ENCODE peak calls at places on chromosomes 16 and 17, in ten cellular contexts. L is KBM-7; W is ovary; P is GM12891; O is endothelial cell; Y is activated naive CD4-positive, alpha-beta T cell treated with Interleukin-2 at 50 U/mL for 16 hours; N is choroid plexus epithelial cell; B is neural crest cell; V is Karpas-422; M is amniotic stem cell. H is an unnamed sample.

GRCh38 chr17:876272-876671 is 94.1 kb downstream of the MRM3 start:
- DNase-seq in L (peak), W (no peak), P (no peak), O (no peak), Y (no peak), N (no peak), B (no peak), V (peak), M (no peak), H (no peak)

GRCh38 chr17:81720267-81721071 is 8.4 kb downstream of the SLC25A10 start:
- DNase-seq in L (no peak), W (peak), P (no peak), O (no peak), Y (no peak), N (no peak), B (no peak), V (no peak), M (no peak), H (no peak)

GRCh38 chr17:3019761-3020160 is 43.6 kb downstream of the OR1D5 start:
- DNase-seq in L (no peak), W (no peak), P (no peak), O (no peak), Y (no peak), N (no peak), B (no peak), V (no peak), M (no peak), H (no peak)

GRCh38 chr17:78563189-78564145 is 13.7 kb downstream of the DNAH17 start:
- DNase-seq in L (peak), W (no peak), P (no peak), O (no peak), Y (no peak), N (no peak), B (no peak), V (no peak), M (no peak), H (no peak)

GRCh38 chr16:23408242-23409201 is 44.5 kb downstream of the COG7 start:
- DNase-seq in L (no peak), W (no peak), P (no peak), O (no peak), Y (no peak), N (peak), B (no peak), V (no peak), M (no peak), H (no peak)

GRCh38 chr17:42414782-42415409 is 8.2 kb downstream of the CAVIN1 start:
- DNase-seq in L (peak), W (no peak), P (no peak), O (no peak), Y (peak), N (no peak), B (no peak), V (peak), M (no peak), H (no peak)

GRCh38 chr16:75456971-75457370 is 7.5 kb downstream of the TMEM170A start:
- DNase-seq in L (no peak), W (no peak), P (no peak), O (no peak), Y (no peak), N (no peak), B (no peak), V (no peak), M (no peak), H (no peak)

GRCh38 chr16:65845466-65846209 is 520.9 kb upstream of the CDH5 start:
- DNase-seq in L (no peak), W (no peak), P (no peak), O (no peak), Y (no peak), N (peak), B (no peak), V (no peak), M (no peak), H (no peak)

GRCh38 chr16:74505011-74505410 is 83.7 kb upstream of the CLEC18B start:
- DNase-seq in L (no peak), W (no peak), P (no peak), O (no peak), Y (no peak), N (no peak), B (no peak), V (no peak), M (no peak), H (no peak)

GRCh38 chr17:13484020-13484419 is 117.7 kb downstream of the HS3ST3A1 start:
- DNase-seq in L (no peak), W (no peak), P (no peak), O (no peak), Y (no peak), N (peak), B (no peak), V (no peak), M (no peak), H (no peak)

GRCh38 chr16:2092866-2093265 is 42.8 kb downstream of the PKD1 start:
- DNase-seq in L (no peak), W (no peak), P (no peak), O (no peak), Y (no peak), N (no peak), B (no peak), V (no peak), M (no peak), H (no peak)

GRCh38 chr16:88456356-88457292 is 3.5 kb downstream of the ZFPM1 start:
- DNase-seq in L (no peak), W (no peak), P (no peak), O (no peak), Y (peak), N (no peak), B (no peak), V (no peak), M (no peak), H (no peak)

GRCh38 chr17:77096570-77097214 is 44.1 kb upstream of the SEC14L1 start:
- DNase-seq in L (peak), W (no peak), P (no peak), O (no peak), Y (no peak), N (peak), B (no peak), V (peak), M (no peak), H (no peak)

GRCh38 chr16:64397945-64398508 is 723.8 kb downstream of the CDH11 start:
- DNase-seq in L (no peak), W (no peak), P (no peak), O (no peak), Y (no peak), N (peak), B (no peak), V (no peak), M (no peak), H (no peak)

GRCh38 chr16:50284131-50284911 is 18.0 kb downstream of the ADCY7 start:
- DNase-seq in L (peak), W (peak), P (no peak), O (no peak), Y (no peak), N (no peak), B (no peak), V (peak), M (no peak), H (no peak)

GRCh38 chr17:77963441-77963840 is 4.9 kb downstream of the TNRC6C start:
- DNase-seq in L (peak), W (peak), P (no peak), O (no peak), Y (no peak), N (peak), B (no peak), V (no peak), M (peak), H (no peak)

GRCh38 chr17:28975031-28975430 is 23.7 kb upstream of the PHF12 start:
- DNase-seq in L (no peak), W (no peak), P (no peak), O (no peak), Y (no peak), N (no peak), B (no peak), V (no peak), M (no peak), H (no peak)

GRCh38 chr17:65696739-65697394 is 135.4 kb upstream of the AXIN2 start:
- DNase-seq in L (no peak), W (no peak), P (no peak), O (no peak), Y (no peak), N (peak), B (no peak), V (no peak), M (peak), H (no peak)

GRCh38 chr17:50058296-50058945 is 2.5 kb downstream of the ITGA3 start:
- DNase-seq in L (no peak), W (no peak), P (no peak), O (no peak), Y (no peak), N (no peak), B (no peak), V (no peak), M (no peak), H (no peak)

GRCh38 chr17:21239680-21240374 is 13.4 kb downstream of the NATD1 start:
- DNase-seq in L (peak), W (no peak), P (peak), O (peak), Y (no peak), N (peak), B (no peak), V (peak), M (no peak), H (no peak)

GRCh38 chr17:29838961-29839360 is 91.1 kb downstream of the SSH2 start:
- DNase-seq in L (no peak), W (no peak), P (no peak), O (peak), Y (no peak), N (peak), B (peak), V (no peak), M (no peak), H (no peak)

GRCh38 chr16:54843424-54843750 is 87.3 kb upstream of the IRX5 start:
- DNase-seq in L (no peak), W (no peak), P (no peak), O (no peak), Y (no peak), N (no peak), B (no peak), V (no peak), M (no peak), H (no peak)

GRCh38 chr16:53209489-53209888 is 154.7 kb downstream of the CHD9 start:
- DNase-seq in L (no peak), W (no peak), P (no peak), O (no peak), Y (no peak), N (no peak), B (no peak), V (peak), M (no peak), H (no peak)

GRCh38 chr17:28204751-28205150 is 114.2 kb upstream of the TMEM97 start:
- DNase-seq in L (no peak), W (no peak), P (no peak), O (no peak), Y (no peak), N (no peak), B (no peak), V (no peak), M (no peak), H (no peak)

GRCh38 chr16:56258508-56259424 is 67.5 kb downstream of the GNAO1 start:
- DNase-seq in L (no peak), W (no peak), P (no peak), O (no peak), Y (no peak), N (no peak), B (no peak), V (no peak), M (no peak), H (no peak)

GRCh38 chr16:50469744-50470301 is 78.4 kb upstream of the NKD1 start:
- DNase-seq in L (no peak), W (no peak), P (no peak), O (no peak), Y (no peak), N (no peak), B (peak), V (no peak), M (no peak), H (no peak)

GRCh38 chr16:5900046-5900445 is 802.5 kb upstream of the EEF2KMT start:
- DNase-seq in L (no peak), W (no peak), P (no peak), O (no peak), Y (no peak), N (no peak), B (no peak), V (no peak), M (no peak), H (no peak)

GRCh38 chr17:62628845-62629555 is 1.5 kb downstream of the MRC2 start:
- DNase-seq in L (no peak), W (peak), P (no peak), O (no peak), Y (no peak), N (peak), B (no peak), V (no peak), M (no peak), H (no peak)